ENCODE peak calls at places on chromosomes 1 and 21, in six cellular contexts. One of them, this sample, is unnamed.

GRCh38 chr1:163170975-163171676 is 31.6 kb downstream of the RGS5 start:
- DNase-seq in AG09319: no peak
- DNase-seq in T-helper 2 cell: no peak
- DNase-seq in GM06990: no peak
- DNase-seq in activated CD8-positive, alpha-beta memory T cell treated with anti-CD3 and anti-CD28 coated beads for 4 hours: no peak
- DNase-seq in H9: no peak
- DNase-seq in this sample: no peak

GRCh38 chr1:21836729-21837128 is 24.7 kb downstream of the LDLRAD2 start:
- DNase-seq in AG09319: no peak
- DNase-seq in T-helper 2 cell: no peak
- DNase-seq in GM06990: no peak
- DNase-seq in activated CD8-positive, alpha-beta memory T cell treated with anti-CD3 and anti-CD28 coated beads for 4 hours: no peak
- DNase-seq in H9: no peak
- DNase-seq in this sample: no peak

GRCh38 chr1:223726380-223727001 is 14.2 kb downstream of the CAPN2 start:
- DNase-seq in AG09319: peak
- DNase-seq in T-helper 2 cell: peak
- DNase-seq in GM06990: peak
- DNase-seq in activated CD8-positive, alpha-beta memory T cell treated with anti-CD3 and anti-CD28 coated beads for 4 hours: peak
- DNase-seq in H9: peak
- DNase-seq in this sample: peak

GRCh38 chr1:163063131-163064059 is 5.8 kb upstream of the RGS4 start:
- DNase-seq in AG09319: no peak
- DNase-seq in T-helper 2 cell: no peak
- DNase-seq in GM06990: no peak
- DNase-seq in activated CD8-positive, alpha-beta memory T cell treated with anti-CD3 and anti-CD28 coated beads for 4 hours: no peak
- DNase-seq in H9: no peak
- DNase-seq in this sample: no peak

GRCh38 chr1:111882537-111882936 is 106.9 kb downstream of the KCND3 start:
- DNase-seq in AG09319: no peak
- DNase-seq in T-helper 2 cell: no peak
- DNase-seq in GM06990: no peak
- DNase-seq in activated CD8-positive, alpha-beta memory T cell treated with anti-CD3 and anti-CD28 coated beads for 4 hours: no peak
- DNase-seq in H9: no peak
- DNase-seq in this sample: no peak

GRCh38 chr1:112394743-112395062 is 1.3 kb upstream of the CTTNBP2NL start:
- DNase-seq in AG09319: no peak
- DNase-seq in T-helper 2 cell: no peak
- DNase-seq in GM06990: peak
- DNase-seq in activated CD8-positive, alpha-beta memory T cell treated with anti-CD3 and anti-CD28 coated beads for 4 hours: no peak
- DNase-seq in H9: no peak
- DNase-seq in this sample: no peak

GRCh38 chr1:84721152-84721551 is 30.9 kb upstream of the SSX2IP start:
- DNase-seq in AG09319: no peak
- DNase-seq in T-helper 2 cell: no peak
- DNase-seq in GM06990: no peak
- DNase-seq in activated CD8-positive, alpha-beta memory T cell treated with anti-CD3 and anti-CD28 coated beads for 4 hours: no peak
- DNase-seq in H9: no peak
- DNase-seq in this sample: no peak

GRCh38 chr1:208154040-208154439 is 90.1 kb downstream of the PLXNA2 start:
- DNase-seq in AG09319: no peak
- DNase-seq in T-helper 2 cell: no peak
- DNase-seq in GM06990: no peak
- DNase-seq in activated CD8-positive, alpha-beta memory T cell treated with anti-CD3 and anti-CD28 coated beads for 4 hours: no peak
- DNase-seq in H9: no peak
- DNase-seq in this sample: no peak

GRCh38 chr21:34219334-34220020 is 144.3 kb upstream of the KCNE2 start:
- DNase-seq in AG09319: no peak
- DNase-seq in T-helper 2 cell: no peak
- DNase-seq in GM06990: no peak
- DNase-seq in activated CD8-positive, alpha-beta memory T cell treated with anti-CD3 and anti-CD28 coated beads for 4 hours: no peak
- DNase-seq in H9: no peak
- DNase-seq in this sample: no peak

GRCh38 chr1:192235127-192235526 is 76.9 kb downstream of the RGS18 start:
- DNase-seq in AG09319: no peak
- DNase-seq in T-helper 2 cell: no peak
- DNase-seq in GM06990: no peak
- DNase-seq in activated CD8-positive, alpha-beta memory T cell treated with anti-CD3 and anti-CD28 coated beads for 4 hours: no peak
- DNase-seq in H9: no peak
- DNase-seq in this sample: no peak

GRCh38 chr1:15959424-15959823 is 16.5 kb downstream of the ZBTB17 start:
- DNase-seq in AG09319: no peak
- DNase-seq in T-helper 2 cell: no peak
- DNase-seq in GM06990: no peak
- DNase-seq in activated CD8-positive, alpha-beta memory T cell treated with anti-CD3 and anti-CD28 coated beads for 4 hours: no peak
- DNase-seq in H9: no peak
- DNase-seq in this sample: no peak

GRCh38 chr1:116457944-116458343 is 84.9 kb downstream of the ATP1A1 start:
- DNase-seq in AG09319: no peak
- DNase-seq in T-helper 2 cell: no peak
- DNase-seq in GM06990: no peak
- DNase-seq in activated CD8-positive, alpha-beta memory T cell treated with anti-CD3 and anti-CD28 coated beads for 4 hours: no peak
- DNase-seq in H9: no peak
- DNase-seq in this sample: no peak

GRCh38 chr1:204077979-204078696 is 5.2 kb downstream of the SOX13 start:
- DNase-seq in AG09319: no peak
- DNase-seq in T-helper 2 cell: no peak
- DNase-seq in GM06990: no peak
- DNase-seq in activated CD8-positive, alpha-beta memory T cell treated with anti-CD3 and anti-CD28 coated beads for 4 hours: no peak
- DNase-seq in H9: peak
- DNase-seq in this sample: no peak

GRCh38 chr1:39268906-39269305 is 64.4 kb downstream of the MACF1 start:
- DNase-seq in AG09319: no peak
- DNase-seq in T-helper 2 cell: no peak
- DNase-seq in GM06990: no peak
- DNase-seq in activated CD8-positive, alpha-beta memory T cell treated with anti-CD3 and anti-CD28 coated beads for 4 hours: no peak
- DNase-seq in H9: peak
- DNase-seq in this sample: no peak

GRCh38 chr21:36694041-36694515 is 4.8 kb upstream of the SIM2 start:
- DNase-seq in AG09319: no peak
- DNase-seq in T-helper 2 cell: no peak
- DNase-seq in GM06990: no peak
- DNase-seq in activated CD8-positive, alpha-beta memory T cell treated with anti-CD3 and anti-CD28 coated beads for 4 hours: no peak
- DNase-seq in H9: no peak
- DNase-seq in this sample: no peak

GRCh38 chr1:230986976-230987375 is 8.1 kb downstream of the ARV1 start:
- DNase-seq in AG09319: no peak
- DNase-seq in T-helper 2 cell: no peak
- DNase-seq in GM06990: no peak
- DNase-seq in activated CD8-positive, alpha-beta memory T cell treated with anti-CD3 and anti-CD28 coated beads for 4 hours: no peak
- DNase-seq in H9: no peak
- DNase-seq in this sample: no peak

GRCh38 chr1:223531742-223532341 is 133.7 kb downstream of the CAPN8 start:
- DNase-seq in AG09319: no peak
- DNase-seq in T-helper 2 cell: no peak
- DNase-seq in GM06990: no peak
- DNase-seq in activated CD8-positive, alpha-beta memory T cell treated with anti-CD3 and anti-CD28 coated beads for 4 hours: no peak
- DNase-seq in H9: peak
- DNase-seq in this sample: peak

GRCh38 chr1:212450331-212450881 is 17.7 kb downstream of the NENF start:
- DNase-seq in AG09319: peak
- DNase-seq in T-helper 2 cell: no peak
- DNase-seq in GM06990: no peak
- DNase-seq in activated CD8-positive, alpha-beta memory T cell treated with anti-CD3 and anti-CD28 coated beads for 4 hours: no peak
- DNase-seq in H9: no peak
- DNase-seq in this sample: no peak

GRCh38 chr1:244137725-244138124 is 86.6 kb downstream of the ZBTB18 start:
- DNase-seq in AG09319: no peak
- DNase-seq in T-helper 2 cell: no peak
- DNase-seq in GM06990: no peak
- DNase-seq in activated CD8-positive, alpha-beta memory T cell treated with anti-CD3 and anti-CD28 coated beads for 4 hours: no peak
- DNase-seq in H9: no peak
- DNase-seq in this sample: no peak

GRCh38 chr1:2353215-2353906 is 38.0 kb downstream of the MORN1 start:
- DNase-seq in AG09319: no peak
- DNase-seq in T-helper 2 cell: no peak
- DNase-seq in GM06990: no peak
- DNase-seq in activated CD8-positive, alpha-beta memory T cell treated with anti-CD3 and anti-CD28 coated beads for 4 hours: no peak
- DNase-seq in H9: no peak
- DNase-seq in this sample: no peak

GRCh38 chr1:103180660-103181059 is 72.3 kb upstream of the COL11A1 start:
- DNase-seq in AG09319: no peak
- DNase-seq in T-helper 2 cell: no peak
- DNase-seq in GM06990: no peak
- DNase-seq in activated CD8-positive, alpha-beta memory T cell treated with anti-CD3 and anti-CD28 coated beads for 4 hours: no peak
- DNase-seq in H9: no peak
- DNase-seq in this sample: no peak